ENCODE peak calls at places on chromosomes 6 and 20, in seven cellular contexts. R is mesendoderm; G is heart right ventricle; P is transverse colon; Q is cardiac muscle cell; Y is brain microvascular endothelial cell; V is CD4-positive, alpha-beta memory T cell. F is an unnamed sample.

GRCh38 chr6:105748737-105749161 is 337.4 kb upstream of the PRDM1 start:
- DNase-seq in Y (peak), Q (no peak), G (no peak), R (peak), V (no peak), P (no peak), F (no peak)

GRCh38 chr6:148091394-148091793 is 251.2 kb upstream of the SASH1 start:
- DNase-seq in P (no peak), Y (no peak), G (no peak), Q (no peak), R (no peak), V (no peak), F (no peak)

GRCh38 chr6:33317418-33317667 is 201 bp downstream of the ZBTB22 start:
- DNase-seq in R (no peak), Y (no peak), Q (no peak), P (no peak), V (no peak), G (peak), F (peak)

GRCh38 chr6:157813757-157814455 is 9.1 kb upstream of the SNX9 start:
- DNase-seq in Y (peak), Q (no peak), V (no peak), G (no peak), P (no peak), R (no peak), F (no peak)

GRCh38 chr20:1437222-1437904 is 29.3 kb downstream of the NSFL1C start:
- DNase-seq in V (peak), G (peak), R (peak), Q (peak), Y (peak), P (peak), F (peak)

GRCh38 chr6:170475118-170475517 is 78.0 kb downstream of the PSMB1 start:
- DNase-seq in P (no peak), R (no peak), Y (no peak), G (no peak), V (no peak), Q (no peak), F (no peak)

GRCh38 chr6:139436521-139437348 is 62.3 kb upstream of the CITED2 start:
- DNase-seq in Q (peak), V (no peak), Y (no peak), P (no peak), G (no peak), R (no peak), F (no peak)

GRCh38 chr6:132527791-132528190 is 10.3 kb upstream of the TAAR9 start:
- DNase-seq in P (no peak), V (no peak), Q (no peak), G (no peak), Y (no peak), R (no peak), F (no peak)

GRCh38 chr6:132153221-132153896 is 202.2 kb upstream of the CCN2 start:
- DNase-seq in Q (no peak), R (no peak), G (no peak), Y (peak), V (no peak), P (no peak), F (no peak)

GRCh38 chr6:27863962-27864905 is 48.0 kb downstream of the OR2B2 start:
- DNase-seq in G (no peak), V (peak), Y (peak), P (peak), Q (no peak), R (peak), F (no peak)

GRCh38 chr6:3943373-3943772 is 94.2 kb downstream of the FAM50B start:
- DNase-seq in G (peak), Q (no peak), V (no peak), Y (no peak), P (no peak), R (no peak), F (no peak)

GRCh38 chr6:37130704-37131103 is 39.2 kb upstream of the PIM1 start:
- DNase-seq in G (peak), R (no peak), Y (peak), P (peak), V (no peak), Q (no peak), F (peak)

GRCh38 chr20:35698298-35699126 is 640 bp downstream of the NFS1 start:
- DNase-seq in R (peak), Y (no peak), P (no peak), G (no peak), Q (peak), V (no peak), F (peak)

GRCh38 chr6:129853996-129854711 is 7.0 kb downstream of the TMEM244 start:
- DNase-seq in Y (peak), R (no peak), Q (no peak), V (no peak), P (no peak), G (no peak), F (no peak)

GRCh38 chr20:32792316-32792715 is 27.4 kb upstream of the MAPRE1 start:
- DNase-seq in P (no peak), Y (peak), G (no peak), V (peak), R (peak), Q (peak), F (no peak)

GRCh38 chr20:63475209-63475608 is 2.8 kb upstream of the KCNQ2 start:
- DNase-seq in P (no peak), R (peak), Q (peak), V (no peak), Y (peak), G (no peak), F (peak)

GRCh38 chr6:147530132-147531060 is 21.9 kb downstream of the SAMD5 start:
- DNase-seq in R (peak), G (no peak), V (no peak), Q (no peak), Y (no peak), P (peak), F (no peak)

GRCh38 chr20:37680420-37680819 is 13.4 kb upstream of the CTNNBL1 start:
- DNase-seq in V (no peak), Q (no peak), G (no peak), R (no peak), Y (peak), P (no peak), F (no peak)

GRCh38 chr20:53950031-53950430 is 120.4 kb downstream of the BCAS1 start:
- DNase-seq in P (no peak), Q (no peak), V (no peak), G (no peak), R (no peak), Y (no peak), F (no peak)
- H3K27ac ChIP-seq in P (no peak), Q (no peak), V (peak), G (no peak), R (no peak), Y (peak), F (no peak)

DNA sequence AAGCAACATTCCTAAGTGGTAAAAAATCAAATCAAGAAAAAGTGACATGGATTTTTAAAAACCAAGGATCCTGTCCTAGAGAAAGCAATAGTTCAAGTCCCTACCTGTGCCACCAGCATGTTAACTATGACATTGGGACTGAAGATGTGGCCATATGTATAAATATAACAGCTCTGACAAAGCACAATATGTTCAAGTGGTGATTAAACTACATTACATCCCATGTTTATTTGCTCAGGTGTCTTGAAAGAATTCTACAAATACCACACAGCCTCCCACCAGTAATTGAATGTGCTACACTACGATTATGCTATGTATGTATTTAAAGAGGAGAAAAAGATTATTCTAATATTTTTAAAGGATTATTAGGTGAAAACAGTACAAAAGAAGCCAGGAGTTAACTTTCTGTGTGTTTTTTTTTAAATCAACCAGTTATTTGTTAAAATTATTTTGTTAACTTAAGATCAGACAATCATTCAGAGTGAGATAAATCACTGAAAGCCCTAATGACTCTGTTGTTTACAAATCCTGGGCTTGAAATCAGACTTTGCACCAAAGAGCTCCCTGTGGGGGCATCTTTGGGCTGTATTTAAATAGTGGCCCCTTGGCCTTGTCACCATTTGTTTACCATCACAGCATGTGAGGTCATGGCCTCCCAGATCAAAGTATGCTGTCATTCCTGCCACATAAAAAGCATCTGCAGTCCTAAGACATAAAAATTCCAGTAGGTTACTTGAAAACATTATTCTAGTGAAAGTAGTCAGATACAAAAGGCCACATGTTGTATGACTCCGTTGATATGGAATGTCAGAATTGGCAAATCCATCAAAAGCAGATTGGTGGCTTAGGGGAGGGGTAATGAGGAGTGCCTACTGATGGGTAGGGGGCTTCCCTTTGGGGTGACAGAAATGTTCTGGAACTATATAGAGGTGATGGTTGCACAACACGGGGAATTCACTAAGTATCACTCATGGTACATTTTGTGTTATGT is 17.1 kb downstream of the TTLL2 start:
- DNase-seq in Q (no peak), R (peak), P (no peak), Y (no peak), V (no peak), G (no peak), F (no peak)
- H3K27ac ChIP-seq in Q (no peak), R (no peak), P (no peak), Y (no peak), V (no peak), G (no peak), F (no peak)

DNA sequence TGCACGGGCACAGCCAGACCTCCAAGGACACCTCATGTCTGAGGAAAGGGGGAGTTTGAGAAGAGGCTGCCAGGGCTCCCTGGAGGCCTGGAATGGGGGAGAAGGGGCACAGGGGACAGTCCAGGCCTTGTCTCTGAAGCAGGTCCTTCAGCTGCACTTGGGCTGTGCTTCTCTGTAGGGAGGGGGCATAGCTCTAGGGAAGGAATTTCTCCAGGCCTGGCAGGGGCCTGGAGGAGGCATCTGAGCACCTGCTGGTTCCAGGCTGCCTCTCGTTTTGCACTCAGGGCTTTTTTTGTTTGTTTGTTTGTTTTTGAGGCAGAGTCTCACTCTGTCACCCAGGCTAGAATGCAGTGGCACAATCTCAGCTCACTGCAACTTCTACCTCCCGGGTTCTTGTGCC is 67.7 kb downstream of the BCAS4 start:
- DNase-seq in G (no peak), Q (no peak), V (no peak), R (no peak), P (no peak), Y (no peak), F (no peak)
- H3K27ac ChIP-seq in G (no peak), Q (no peak), V (no peak), R (no peak), P (no peak), Y (no peak), F (no peak)

GRCh38 chr20:47726632-47727031 is 58.6 kb downstream of the SULF2 start:
- DNase-seq in V (no peak), R (no peak), G (no peak), P (no peak), Y (no peak), Q (no peak), F (no peak)

GRCh38 chr20:47725248-47725973 is 59.9 kb downstream of the SULF2 start:
- DNase-seq in R (peak), P (peak), Y (peak), Q (peak), V (peak), G (peak), F (no peak)

GRCh38 chr20:47727909-47728361 is 57.3 kb downstream of the SULF2 start:
- DNase-seq in Q (no peak), V (no peak), G (no peak), P (no peak), R (no peak), Y (no peak), F (no peak)

GRCh38 chr20:47724910-47725247 is 60.4 kb downstream of the SULF2 start:
- DNase-seq in R (no peak), Y (no peak), Q (no peak), P (no peak), V (no peak), G (no peak), F (no peak)

GRCh38 chr20:47727170-47727880 is 58.0 kb downstream of the SULF2 start:
- DNase-seq in Q (no peak), G (peak), V (peak), R (no peak), Y (no peak), P (peak), F (peak)
- H3K27ac ChIP-seq in Q (no peak), G (no peak), V (peak), R (no peak), Y (no peak), P (peak), F (peak)

F was measured in gastrocnemius medialis.